ENCODE peak calls at places on chromosomes 16 and 17, in seven cellular contexts. E is heart left ventricle, Z is PC-3, V is tibial nerve, A is mesothelial cell of epicardium, I is omental fat pad, O is progenitor cell of endocrine pancreas. G is an unnamed sample.
A peak's percentile ranks its signal among the peaks of the same experiment; 100 is the strongest.

GRCh38 chr17:19308398-19308797 is 54.1 kb downstream of the B9D1 start:
- DNase-seq in E (no peak), Z (no peak), V (no peak), A (no peak), I (no peak), O (no peak), G (no peak)

GRCh38 chr17:50355336-50355700 is 9.4 kb downstream of the XYLT2 start:
- DNase-seq in E (no peak), Z (no peak), V (no peak), A (no peak), I (no peak), O (no peak), G (no peak)

GRCh38 chr17:51057534-51057933 is 63.1 kb downstream of the SPAG9 start:
- DNase-seq in E (no peak), Z (no peak), V (no peak), A (no peak), I (no peak), O (no peak), G (no peak)

GRCh38 chr16:51002889-51003490 is 148.1 kb downstream of the SALL1 start:
- DNase-seq in E (no peak), Z (no peak), V (no peak), A (no peak), I (no peak), O (no peak), G (no peak)

GRCh38 chr16:66471696-66472393 is 44.8 kb downstream of the BEAN1 start:
- DNase-seq in E (no peak), Z (no peak), V (no peak), A (no peak), I (no peak), O (no peak), G (no peak)

GRCh38 chr16:88379694-88380040 is 3.1 kb upstream of the ZNF469 start:
- DNase-seq in E (no peak), Z (no peak), V (no peak), A (no peak), I (no peak), O (no peak), G (no peak)

GRCh38 chr16:17395849-17396480 is 74.8 kb downstream of the XYLT1 start:
- DNase-seq in E (no peak), Z (no peak), V (no peak), A (no peak), I (no peak), O (no peak), G (no peak)

GRCh38 chr16:48366165-48367093 is 18.8 kb downstream of the SIAH1 start:
- DNase-seq in E (no peak), Z (peak; percentile 60), V (peak; percentile 33), A (no peak), I (no peak), O (no peak), G (peak; percentile 74)

GRCh38 chr17:394718-395095 is 42.1 kb upstream of the RPH3AL start:
- DNase-seq in E (no peak), Z (no peak), V (no peak), A (no peak), I (no peak), O (no peak), G (no peak)

GRCh38 chr17:5237541-5238016 is 2.9 kb upstream of the SCIMP start:
- DNase-seq in E (peak; percentile 36), Z (peak; percentile 60), V (peak; percentile 55), A (no peak), I (no peak), O (peak; percentile 18), G (peak; percentile 63)

GRCh38 chr17:37170881-37171460 is 204.8 kb upstream of the C17orf78 start:
- DNase-seq in E (no peak), Z (no peak), V (no peak), A (no peak), I (no peak), O (no peak), G (no peak)

GRCh38 chr17:2598166-2598565 is 4.7 kb downstream of the PAFAH1B1 start:
- DNase-seq in E (no peak), Z (peak; percentile 37), V (no peak), A (no peak), I (no peak), O (no peak), G (peak; percentile 41)

GRCh38 chr17:36188891-36189306 is 7.7 kb downstream of the CCL3L1 start:
- DNase-seq in E (peak; percentile 63), Z (no peak), V (no peak), A (no peak), I (no peak), O (no peak), G (no peak)

GRCh38 chr16:52863000-52863399 is 189.7 kb downstream of the CHD9NB start:
- DNase-seq in E (no peak), Z (no peak), V (no peak), A (no peak), I (no peak), O (no peak), G (no peak)

GRCh38 chr17:39212841-39213480 is 12.8 kb downstream of the STAC2 start:
- DNase-seq in E (no peak), Z (no peak), V (no peak), A (no peak), I (no peak), O (no peak), G (no peak)

GRCh38 chr16:66388350-66389139 is 22.1 kb downstream of the CDH5 start:
- DNase-seq in E (no peak), Z (no peak), V (no peak), A (no peak), I (no peak), O (no peak), G (no peak)

GRCh38 chr17:39400547-39401411 is 647 bp downstream of the FBXL20 start:
- DNase-seq in E (peak; percentile 33), Z (no peak), V (peak; percentile 10), A (no peak), I (peak; percentile 23), O (peak; percentile 10), G (no peak)

GRCh38 chr16:10980811-10981210 is 36.4 kb downstream of the CLEC16A start:
- DNase-seq in E (no peak), Z (no peak), V (no peak), A (no peak), I (no peak), O (no peak), G (no peak)

GRCh38 chr16:61936522-61936921 is 99.7 kb downstream of the CDH8 start:
- DNase-seq in E (no peak), Z (peak; percentile 11), V (no peak), A (no peak), I (no peak), O (no peak), G (no peak)
- TF ChIP-seq CTCF in E (no peak), Z (peak; percentile 59), V (no peak), A (peak; percentile 56), I (no peak), O (peak; percentile 68), G (peak; percentile 22)

DNA sequence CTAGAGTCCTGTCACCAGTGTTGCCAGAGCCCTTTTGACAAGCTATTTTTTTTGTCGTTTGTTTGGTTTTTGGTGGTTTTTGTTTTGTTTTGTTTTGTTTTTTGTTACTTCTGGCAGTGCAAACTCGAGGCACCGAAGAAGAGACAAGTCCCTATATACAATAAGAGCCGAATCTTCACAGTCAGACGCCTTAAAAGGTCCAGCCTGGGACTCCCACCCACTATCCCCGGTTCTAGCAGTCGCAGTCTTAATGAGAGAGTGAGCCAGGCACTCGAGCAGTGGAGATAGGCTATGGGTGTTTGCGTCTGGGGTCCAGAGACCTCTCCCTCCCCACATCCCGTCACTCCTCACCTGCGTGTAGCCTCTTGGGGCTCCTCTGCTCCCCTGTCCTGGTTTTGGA is 1.9 kb downstream of the OR1F1 start:
- DNase-seq in E (no peak), Z (no peak), V (no peak), A (no peak), I (no peak), O (no peak), G (no peak)
- TF ChIP-seq CTCF in E (no peak), Z (no peak), V (no peak), A (no peak), I (no peak), O (no peak), G (no peak)

GRCh38 chr17:63621684-63622570 is at the start of gene MAP3K3:
- DNase-seq in E (peak; percentile 99), Z (peak; percentile 100), V (peak; percentile 98), A (peak; percentile 93), I (peak; percentile 89), O (peak; percentile 94), G (peak; percentile 100)
- TF ChIP-seq CTCF in E (no peak), Z (no peak), V (peak; percentile 36), A (no peak), I (no peak), O (no peak), G (peak; percentile 49)

DNA sequence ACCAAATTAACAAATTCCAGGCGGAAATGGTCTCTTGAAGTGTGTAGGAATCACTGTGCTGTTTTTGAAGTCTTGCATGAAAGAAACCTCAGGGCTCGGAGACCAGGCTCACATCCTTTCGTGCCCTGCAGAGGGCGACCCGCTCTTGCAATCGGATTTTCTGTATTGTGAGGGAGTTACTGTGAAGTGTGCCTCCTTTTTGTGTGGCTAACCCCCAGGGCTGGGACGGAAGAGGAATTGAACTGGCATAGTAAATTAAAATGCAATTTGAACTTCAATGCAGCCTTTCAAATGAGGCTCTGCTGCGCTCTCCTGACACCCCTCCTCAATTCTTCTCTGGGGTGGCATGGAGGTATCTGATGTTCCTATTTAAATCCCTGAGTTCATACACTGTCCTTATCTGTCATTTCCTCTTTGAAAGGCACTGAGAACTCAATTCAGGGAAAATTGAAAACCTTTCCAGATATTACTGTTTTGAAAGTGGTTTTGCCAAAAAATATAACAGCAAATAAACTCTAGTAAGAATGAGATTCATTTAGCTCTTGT is 51.5 kb upstream of the MGAT5B start:
- DNase-seq in E (no peak), Z (peak; percentile 79), V (no peak), A (no peak), I (no peak), O (no peak), G (peak; percentile 36)
- TF ChIP-seq CTCF in E (peak; percentile 33), Z (peak; percentile 96), V (peak; percentile 15), A (peak; percentile 15), I (no peak), O (peak; percentile 66), G (peak; percentile 76)

GRCh38 chr17:48262982-48263586 is 155.5 kb downstream of the SNX11 start:
- DNase-seq in E (no peak), Z (peak; percentile 52), V (no peak), A (no peak), I (no peak), O (no peak), G (peak; percentile 9)
- TF ChIP-seq CTCF in E (peak; percentile 20), Z (peak; percentile 84), V (no peak), A (peak; percentile 68), I (no peak), O (peak; percentile 56), G (peak; percentile 75)

DNA sequence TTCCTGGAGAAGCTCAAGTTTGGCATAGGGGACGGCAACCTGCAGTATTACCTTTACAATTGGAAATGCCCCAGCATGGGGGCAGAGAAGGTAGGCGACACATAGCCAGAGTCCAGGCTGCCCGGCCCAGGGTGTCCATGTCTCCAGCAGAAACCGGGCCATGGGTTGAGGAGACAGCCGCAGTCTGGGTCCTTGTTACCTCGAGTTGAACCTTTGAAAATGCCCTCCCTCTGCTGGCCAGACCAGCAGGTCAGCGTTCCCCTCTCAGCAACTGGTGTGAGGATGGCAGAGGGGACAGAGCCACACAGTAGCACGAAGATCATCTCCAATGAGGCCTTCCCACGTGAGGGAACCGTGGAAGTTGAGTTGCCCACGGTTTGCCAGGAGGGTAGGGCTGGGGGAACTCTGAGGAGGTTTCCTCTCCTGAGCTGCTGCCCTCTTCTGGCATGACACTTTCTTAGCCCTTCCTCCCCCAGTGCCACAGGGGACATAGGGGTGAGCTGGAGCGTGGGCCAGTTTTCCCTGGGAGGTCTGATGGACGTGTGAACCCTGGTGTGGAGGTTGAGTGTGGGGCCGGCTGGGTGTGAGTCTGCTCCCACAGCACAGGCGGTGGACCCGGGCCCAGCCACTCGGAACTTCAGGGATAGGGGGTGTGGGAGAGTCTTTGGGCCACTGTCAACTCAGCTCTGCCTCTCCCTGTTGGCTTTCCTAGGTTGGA is 27.2 kb downstream of the PLCD3 start:
- DNase-seq in E (no peak), Z (no peak), V (no peak), A (no peak), I (no peak), O (no peak), G (no peak)
- TF ChIP-seq CTCF in E (no peak), Z (no peak), V (no peak), A (no peak), I (no peak), O (no peak), G (peak; percentile 38)